ENCODE peak calls at places on chromosomes 2 and 18, in six cellular contexts. One of them, this sample, is unnamed.

GRCh38 chr2:29367986-29368677 is 252.9 kb downstream of the CLIP4 start:
- DNase-seq in psoas muscle: no peak
- DNase-seq in Panc1: no peak
- DNase-seq in heart left ventricle: no peak
- DNase-seq in IMR-90: no peak
- DNase-seq in cardiac muscle cell: no peak
- DNase-seq in this sample: peak; percentile 10

GRCh38 chr18:47180765-47181164 is 4.6 kb upstream of the IER3IP1 start:
- DNase-seq in psoas muscle: no peak
- DNase-seq in Panc1: no peak
- DNase-seq in heart left ventricle: no peak
- DNase-seq in IMR-90: no peak
- DNase-seq in cardiac muscle cell: no peak
- DNase-seq in this sample: no peak

GRCh38 chr2:223633656-223634055 is 31.5 kb upstream of the SCG2 start:
- DNase-seq in psoas muscle: no peak
- DNase-seq in Panc1: no peak
- DNase-seq in heart left ventricle: no peak
- DNase-seq in IMR-90: no peak
- DNase-seq in cardiac muscle cell: no peak
- DNase-seq in this sample: no peak

GRCh38 chr2:24577481-24577880 is 86.4 kb downstream of the NCOA1 start:
- DNase-seq in psoas muscle: no peak
- DNase-seq in Panc1: no peak
- DNase-seq in heart left ventricle: no peak
- DNase-seq in IMR-90: no peak
- DNase-seq in cardiac muscle cell: no peak
- DNase-seq in this sample: no peak

GRCh38 chr18:39453356-39453755 is 1887.8 kb upstream of the CELF4 start:
- DNase-seq in psoas muscle: no peak
- DNase-seq in Panc1: no peak
- DNase-seq in heart left ventricle: no peak
- DNase-seq in IMR-90: no peak
- DNase-seq in cardiac muscle cell: no peak
- DNase-seq in this sample: no peak

GRCh38 chr2:174205562-174205961 is 42.8 kb downstream of the OLA1 start:
- DNase-seq in psoas muscle: no peak
- DNase-seq in Panc1: no peak
- DNase-seq in heart left ventricle: no peak
- DNase-seq in IMR-90: no peak
- DNase-seq in cardiac muscle cell: no peak
- DNase-seq in this sample: no peak

GRCh38 chr2:175559613-175560012 is 378.1 kb upstream of the ATP5MC3 start:
- DNase-seq in psoas muscle: no peak
- DNase-seq in Panc1: no peak
- DNase-seq in heart left ventricle: no peak
- DNase-seq in IMR-90: no peak
- DNase-seq in cardiac muscle cell: no peak
- DNase-seq in this sample: no peak

GRCh38 chr2:235026137-235026536 is 74.3 kb downstream of the SH3BP4 start:
- DNase-seq in psoas muscle: no peak
- DNase-seq in Panc1: peak; percentile 65
- DNase-seq in heart left ventricle: no peak
- DNase-seq in IMR-90: peak; percentile 88
- DNase-seq in cardiac muscle cell: no peak
- DNase-seq in this sample: peak; percentile 98

GRCh38 chr2:20129320-20130274 is 78.2 kb upstream of the LAPTM4A start:
- DNase-seq in psoas muscle: no peak
- DNase-seq in Panc1: no peak
- DNase-seq in heart left ventricle: no peak
- DNase-seq in IMR-90: no peak
- DNase-seq in cardiac muscle cell: no peak
- DNase-seq in this sample: no peak

GRCh38 chr2:45300026-45300750 is 290.9 kb upstream of the SIX2 start:
- DNase-seq in psoas muscle: no peak
- DNase-seq in Panc1: no peak
- DNase-seq in heart left ventricle: no peak
- DNase-seq in IMR-90: no peak
- DNase-seq in cardiac muscle cell: no peak
- DNase-seq in this sample: no peak

GRCh38 chr2:20282916-20283592 is 58.1 kb upstream of the SDC1 start:
- DNase-seq in psoas muscle: peak; percentile 47
- DNase-seq in Panc1: no peak
- DNase-seq in heart left ventricle: peak; percentile 74
- DNase-seq in IMR-90: peak; percentile 33
- DNase-seq in cardiac muscle cell: no peak
- DNase-seq in this sample: no peak

GRCh38 chr2:19408592-19408991 is 50.2 kb upstream of the OSR1 start:
- DNase-seq in psoas muscle: no peak
- DNase-seq in Panc1: no peak
- DNase-seq in heart left ventricle: no peak
- DNase-seq in IMR-90: peak; percentile 1
- DNase-seq in cardiac muscle cell: no peak
- DNase-seq in this sample: no peak

GRCh38 chr2:1869987-1870386 is 125.7 kb upstream of the PXDN start:
- DNase-seq in psoas muscle: no peak
- DNase-seq in Panc1: no peak
- DNase-seq in heart left ventricle: no peak
- DNase-seq in IMR-90: no peak
- DNase-seq in cardiac muscle cell: no peak
- DNase-seq in this sample: peak; percentile 44

GRCh38 chr2:27860111-27860510 is 30.1 kb downstream of the RBKS start:
- DNase-seq in psoas muscle: no peak
- DNase-seq in Panc1: peak; percentile 15
- DNase-seq in heart left ventricle: no peak
- DNase-seq in IMR-90: peak; percentile 90
- DNase-seq in cardiac muscle cell: no peak
- DNase-seq in this sample: peak; percentile 95

GRCh38 chr2:204428675-204429074 is 116.6 kb upstream of the PARD3B start:
- DNase-seq in psoas muscle: no peak
- DNase-seq in Panc1: no peak
- DNase-seq in heart left ventricle: no peak
- DNase-seq in IMR-90: no peak
- DNase-seq in cardiac muscle cell: no peak
- DNase-seq in this sample: no peak

GRCh38 chr2:30267576-30267975 is 36.2 kb downstream of the LBH start:
- DNase-seq in psoas muscle: no peak
- DNase-seq in Panc1: no peak
- DNase-seq in heart left ventricle: no peak
- DNase-seq in IMR-90: no peak
- DNase-seq in cardiac muscle cell: no peak
- DNase-seq in this sample: no peak

GRCh38 chr2:241559489-241560180 is 1.1 kb downstream of the BOK start:
- DNase-seq in psoas muscle: no peak
- DNase-seq in Panc1: no peak
- DNase-seq in heart left ventricle: no peak
- DNase-seq in IMR-90: peak; percentile 48
- DNase-seq in cardiac muscle cell: peak; percentile 55
- DNase-seq in this sample: peak; percentile 30

GRCh38 chr2:12965540-12966269 is 249.0 kb downstream of the TRIB2 start:
- DNase-seq in psoas muscle: no peak
- DNase-seq in Panc1: peak; percentile 25
- DNase-seq in heart left ventricle: no peak
- DNase-seq in IMR-90: peak; percentile 83
- DNase-seq in cardiac muscle cell: no peak
- DNase-seq in this sample: peak; percentile 86

GRCh38 chr2:100833330-100833729 is 13.4 kb downstream of the NPAS2 start:
- DNase-seq in psoas muscle: no peak
- DNase-seq in Panc1: no peak
- DNase-seq in heart left ventricle: no peak
- DNase-seq in IMR-90: no peak
- DNase-seq in cardiac muscle cell: no peak
- DNase-seq in this sample: no peak

GRCh38 chr2:127421871-127422618 is 3.8 kb downstream of the PROC start:
- DNase-seq in psoas muscle: no peak
- DNase-seq in Panc1: no peak
- DNase-seq in heart left ventricle: no peak
- DNase-seq in IMR-90: no peak
- DNase-seq in cardiac muscle cell: no peak
- DNase-seq in this sample: no peak

GRCh38 chr2:127422631-127423475 is 4.6 kb downstream of the PROC start:
- DNase-seq in psoas muscle: no peak
- DNase-seq in Panc1: no peak
- DNase-seq in heart left ventricle: no peak
- DNase-seq in IMR-90: no peak
- DNase-seq in cardiac muscle cell: peak; percentile 55
- DNase-seq in this sample: no peak

GRCh38 chr2:127424598-127425379 is 6.6 kb downstream of the PROC start:
- DNase-seq in psoas muscle: no peak
- DNase-seq in Panc1: no peak
- DNase-seq in heart left ventricle: no peak
- DNase-seq in IMR-90: no peak
- DNase-seq in cardiac muscle cell: no peak
- DNase-seq in this sample: no peak

GRCh38 chr2:127423476-127423840 is 5.2 kb downstream of the PROC start:
- DNase-seq in psoas muscle: no peak
- DNase-seq in Panc1: no peak
- DNase-seq in heart left ventricle: no peak
- DNase-seq in IMR-90: no peak
- DNase-seq in cardiac muscle cell: no peak
- DNase-seq in this sample: peak; percentile 51

GRCh38 chr2:127423880-127424279 is 5.7 kb downstream of the PROC start:
- DNase-seq in psoas muscle: no peak
- DNase-seq in Panc1: no peak
- DNase-seq in heart left ventricle: no peak
- DNase-seq in IMR-90: no peak
- DNase-seq in cardiac muscle cell: no peak
- DNase-seq in this sample: no peak
- TF ChIP-seq CTCF in psoas muscle: no peak
- TF ChIP-seq CTCF in Panc1: no peak
- TF ChIP-seq CTCF in heart left ventricle: no peak
- TF ChIP-seq CTCF in IMR-90: no peak
- TF ChIP-seq CTCF in cardiac muscle cell: no peak
- TF ChIP-seq CTCF in this sample: no peak

GRCh38 chr2:9778471-9779402 is 64.5 kb upstream of the TAF1B start:
- DNase-seq in psoas muscle: no peak
- DNase-seq in Panc1: no peak
- DNase-seq in heart left ventricle: no peak
- DNase-seq in IMR-90: no peak
- DNase-seq in cardiac muscle cell: no peak
- DNase-seq in this sample: no peak
- H3K4me3 ChIP-seq in psoas muscle: no peak overlapping the region
- H3K4me3 ChIP-seq in Panc1: no peak overlapping the region
- H3K4me3 ChIP-seq in heart left ventricle: no peak overlapping the region
- H3K4me3 ChIP-seq in IMR-90: no peak overlapping the region
- H3K4me3 ChIP-seq in cardiac muscle cell: no peak overlapping the region
- H3K4me3 ChIP-seq in this sample: no peak overlapping the region

DNA sequence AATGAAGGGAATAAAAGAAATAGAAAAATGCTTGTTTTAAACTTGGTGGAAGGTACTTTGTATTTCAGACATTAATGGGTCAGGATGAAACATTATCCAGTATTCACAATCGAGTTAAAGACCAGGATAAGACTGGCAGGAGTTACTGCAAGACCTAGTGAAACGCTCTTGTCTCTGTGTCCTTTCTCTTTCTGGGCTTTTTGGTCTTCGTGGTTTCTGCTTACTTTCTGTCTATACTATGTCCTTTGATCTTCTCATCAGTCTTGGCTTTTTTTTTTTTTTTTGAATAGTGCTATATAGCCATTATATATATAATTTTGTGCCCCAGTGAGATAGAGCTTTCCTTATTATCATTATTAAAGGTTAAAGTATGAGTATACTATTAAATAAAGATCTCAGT is 42.1 kb upstream of the GAREM2 start:
- DNase-seq in psoas muscle: no peak
- DNase-seq in Panc1: no peak
- DNase-seq in heart left ventricle: no peak
- DNase-seq in IMR-90: no peak
- DNase-seq in cardiac muscle cell: no peak
- DNase-seq in this sample: no peak
- H3K36me3 ChIP-seq in psoas muscle: peaks cover 7% of the 10 kb centered on the region
- H3K36me3 ChIP-seq in Panc1: peaks cover 36% of the 10 kb centered on the region
- H3K36me3 ChIP-seq in heart left ventricle: peaks cover 24% of the 10 kb centered on the region
- H3K36me3 ChIP-seq in IMR-90: peaks cover 11% of the 10 kb centered on the region
- H3K36me3 ChIP-seq in cardiac muscle cell: peaks cover 7% of the 10 kb centered on the region
- H3K36me3 ChIP-seq in this sample: peaks cover 15% of the 10 kb centered on the region

GRCh38 chr18:5872886-5873285 is 22.4 kb downstream of the TMEM200C start:
- DNase-seq in psoas muscle: no peak
- DNase-seq in Panc1: no peak
- DNase-seq in heart left ventricle: no peak
- DNase-seq in IMR-90: no peak
- DNase-seq in cardiac muscle cell: no peak
- DNase-seq in this sample: no peak
- TF ChIP-seq CTCF in psoas muscle: no peak
- TF ChIP-seq CTCF in Panc1: no peak
- TF ChIP-seq CTCF in heart left ventricle: no peak
- TF ChIP-seq CTCF in IMR-90: no peak
- TF ChIP-seq CTCF in cardiac muscle cell: no peak
- TF ChIP-seq CTCF in this sample: no peak

GRCh38 chr18:50312296-50313030 is 25.0 kb upstream of the CXXC1 start:
- DNase-seq in psoas muscle: no peak
- DNase-seq in Panc1: no peak
- DNase-seq in heart left ventricle: no peak
- DNase-seq in IMR-90: no peak
- DNase-seq in cardiac muscle cell: no peak
- DNase-seq in this sample: no peak

GRCh38 chr18:50313873-50314460 is 26.5 kb upstream of the CXXC1 start:
- DNase-seq in psoas muscle: no peak
- DNase-seq in Panc1: no peak
- DNase-seq in heart left ventricle: no peak
- DNase-seq in IMR-90: no peak
- DNase-seq in cardiac muscle cell: no peak
- DNase-seq in this sample: no peak

GRCh38 chr18:50311573-50312106 is 24.1 kb upstream of the CXXC1 start:
- DNase-seq in psoas muscle: no peak
- DNase-seq in Panc1: no peak
- DNase-seq in heart left ventricle: no peak
- DNase-seq in IMR-90: no peak
- DNase-seq in cardiac muscle cell: no peak
- DNase-seq in this sample: no peak

GRCh38 chr18:50315100-50315871 is 27.8 kb upstream of the CXXC1 start:
- DNase-seq in psoas muscle: no peak
- DNase-seq in Panc1: no peak
- DNase-seq in heart left ventricle: no peak
- DNase-seq in IMR-90: no peak
- DNase-seq in cardiac muscle cell: no peak
- DNase-seq in this sample: no peak

DNA sequence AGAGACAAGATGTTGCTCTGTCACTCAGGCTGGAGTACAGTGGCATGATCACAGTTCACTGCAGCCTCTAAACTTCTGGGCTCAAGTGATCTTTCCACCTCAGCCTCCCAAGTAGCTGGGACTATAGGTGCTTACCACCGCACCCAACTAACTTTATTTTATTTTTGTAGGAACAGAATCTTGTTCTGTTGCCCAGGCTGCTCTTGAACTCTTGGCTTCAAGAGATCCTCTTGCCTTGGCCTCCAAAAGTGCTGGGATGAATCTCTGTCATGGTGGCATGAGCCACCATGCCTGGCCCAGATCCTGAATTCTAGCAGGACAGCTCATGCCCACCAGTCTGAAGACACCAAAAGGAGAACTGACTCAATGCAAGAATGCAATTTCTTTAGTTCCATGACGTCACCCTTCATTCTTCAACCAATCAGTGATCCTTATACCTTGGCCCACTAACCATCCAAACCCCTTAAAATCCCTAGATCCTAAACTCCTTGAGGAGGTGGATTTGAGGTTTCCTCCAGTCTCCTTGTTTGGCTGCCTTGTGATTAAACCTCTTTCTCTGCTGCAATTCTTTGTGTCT is 25.6 kb upstream of the CXXC1 start:
- DNase-seq in psoas muscle: no peak
- DNase-seq in Panc1: no peak
- DNase-seq in heart left ventricle: no peak
- DNase-seq in IMR-90: no peak
- DNase-seq in cardiac muscle cell: no peak
- DNase-seq in this sample: no peak
- H3K4me3 ChIP-seq in psoas muscle: no peak overlapping the region
- H3K4me3 ChIP-seq in Panc1: no peak overlapping the region
- H3K4me3 ChIP-seq in heart left ventricle: no peak overlapping the region
- H3K4me3 ChIP-seq in IMR-90: no peak overlapping the region
- H3K4me3 ChIP-seq in cardiac muscle cell: no peak overlapping the region
- H3K4me3 ChIP-seq in this sample: no peak overlapping the region

This sample was measured in bronchial epithelial cell.